ENCODE peak calls at places on chromosomes 16 and 17, in ten cellular contexts. H, S, I, O, N, G, V, T, W and Y are unnamed samples.

GRCh38 chr17:71438631-71439146 is 682.1 kb upstream of the SOX9 start:
- DNase-seq in H (no peak), S (peak), I (peak), O (no peak), N (no peak), G (peak), V (no peak), T (no peak), W (no peak), Y (peak)

GRCh38 chr16:15975172-15975571 is 25.8 kb downstream of the ABCC1 start:
- DNase-seq in H (no peak), S (no peak), I (no peak), O (no peak), N (no peak), G (no peak), V (no peak), T (no peak), W (no peak), Y (no peak)

GRCh38 chr16:85586360-85587145 is 26.6 kb upstream of the GSE1 start:
- DNase-seq in H (no peak), S (no peak), I (no peak), O (no peak), N (no peak), G (no peak), V (no peak), T (no peak), W (peak), Y (no peak)

GRCh38 chr17:73201215-73202069 is 8.6 kb downstream of the COG1 start:
- DNase-seq in H (no peak), S (peak), I (no peak), O (no peak), N (no peak), G (no peak), V (no peak), T (no peak), W (no peak), Y (no peak)

GRCh38 chr16:72722552-72722951 is 325.4 kb downstream of the ZFHX3 start:
- DNase-seq in H (no peak), S (no peak), I (no peak), O (no peak), N (no peak), G (no peak), V (no peak), T (no peak), W (no peak), Y (no peak)

GRCh38 chr17:7476474-7476873 is 3.0 kb downstream of the ZBTB4 start:
- DNase-seq in H (no peak), S (peak), I (peak), O (no peak), N (no peak), G (no peak), V (no peak), T (no peak), W (peak), Y (peak)

GRCh38 chr17:71883258-71883657 is 237.6 kb upstream of the SOX9 start:
- DNase-seq in H (no peak), S (no peak), I (peak), O (no peak), N (no peak), G (no peak), V (no peak), T (no peak), W (no peak), Y (no peak)

GRCh38 chr17:8062807-8063483 is 24.1 kb downstream of the ALOX15B start:
- DNase-seq in H (no peak), S (peak), I (no peak), O (no peak), N (no peak), G (no peak), V (no peak), T (no peak), W (no peak), Y (no peak)

GRCh38 chr17:51764387-51764971 is 394.0 kb downstream of the CA10 start:
- DNase-seq in H (no peak), S (peak), I (peak), O (peak), N (peak), G (peak), V (peak), T (peak), W (peak), Y (peak)

GRCh38 chr16:54957403-54957802 is 26.7 kb downstream of the IRX5 start:
- DNase-seq in H (no peak), S (peak), I (peak), O (peak), N (no peak), G (peak), V (no peak), T (peak), W (no peak), Y (no peak)

GRCh38 chr16:89599451-89599858 is 14.0 kb upstream of the DPEP1 start:
- DNase-seq in H (no peak), S (peak), I (peak), O (peak), N (no peak), G (no peak), V (no peak), T (peak), W (no peak), Y (no peak)

GRCh38 chr17:35291802-35292201 is 48.9 kb downstream of the SLFN5 start:
- DNase-seq in H (no peak), S (peak), I (peak), O (no peak), N (no peak), G (no peak), V (no peak), T (no peak), W (no peak), Y (no peak)

GRCh38 chr17:79808763-79809529 is 12.1 kb upstream of the CBX8 start:
- DNase-seq in H (no peak), S (peak), I (peak), O (peak), N (no peak), G (peak), V (no peak), T (peak), W (peak), Y (peak)

GRCh38 chr16:46662123-46662522 is 26.9 kb downstream of the VPS35 start:
- DNase-seq in H (no peak), S (no peak), I (no peak), O (no peak), N (no peak), G (no peak), V (no peak), T (no peak), W (no peak), Y (no peak)

GRCh38 chr17:82907797-82908261 is 68.0 kb upstream of the ZNF750 start:
- DNase-seq in H (no peak), S (no peak), I (no peak), O (no peak), N (no peak), G (no peak), V (no peak), T (no peak), W (no peak), Y (no peak)

GRCh38 chr16:11402051-11402744 is 56.9 kb downstream of the RMI2 start:
- DNase-seq in H (no peak), S (no peak), I (no peak), O (no peak), N (no peak), G (no peak), V (no peak), T (no peak), W (peak), Y (no peak)

GRCh38 chr17:38620551-38621277 is 15.0 kb upstream of the SRCIN1 start:
- DNase-seq in H (no peak), S (no peak), I (no peak), O (no peak), N (no peak), G (no peak), V (no peak), T (no peak), W (no peak), Y (no peak)

GRCh38 chr17:78360371-78361226 is 722 bp upstream of the SOCS3 start:
- DNase-seq in H (peak), S (peak), I (peak), O (peak), N (peak), G (peak), V (peak), T (peak), W (peak), Y (peak)

GRCh38 chr17:77165577-77165976 is 24.8 kb downstream of the SEC14L1 start:
- DNase-seq in H (no peak), S (no peak), I (no peak), O (no peak), N (no peak), G (no peak), V (no peak), T (no peak), W (no peak), Y (no peak)

GRCh38 chr16:55453909-55454308 is 25.1 kb upstream of the MMP2 start:
- DNase-seq in H (no peak), S (no peak), I (no peak), O (no peak), N (no peak), G (no peak), V (no peak), T (no peak), W (no peak), Y (no peak)

GRCh38 chr16:31072540-31073072 is 1.4 kb downstream of the ZNF668 start:
- DNase-seq in H (no peak), S (peak), I (peak), O (peak), N (no peak), G (no peak), V (no peak), T (peak), W (peak), Y (peak)

GRCh38 chr16:65658339-65659275 is 536.7 kb upstream of the CDH11 start:
- DNase-seq in H (no peak), S (peak), I (peak), O (no peak), N (no peak), G (no peak), V (no peak), T (no peak), W (peak), Y (peak)

GRCh38 chr17:39822051-39822450 is 42.1 kb downstream of the IKZF3 start:
- DNase-seq in H (no peak), S (no peak), I (no peak), O (no peak), N (no peak), G (no peak), V (no peak), T (peak), W (no peak), Y (peak)

GRCh38 chr17:63446218-63446980 is at the start of gene CYB561:
- DNase-seq in H (no peak), S (peak), I (peak), O (peak), N (peak), G (no peak), V (peak), T (peak), W (peak), Y (peak)

GRCh38 chr17:57838857-57839570 is 10.8 kb downstream of the MRPS23 start:
- DNase-seq in H (no peak), S (no peak), I (no peak), O (no peak), N (no peak), G (no peak), V (no peak), T (no peak), W (no peak), Y (no peak)

GRCh38 chr17:41486809-41487530 is 2.7 kb downstream of the KRT36 start:
- DNase-seq in H (no peak), S (no peak), I (no peak), O (peak), N (no peak), G (no peak), V (peak), T (peak), W (no peak), Y (no peak)

GRCh38 chr16:22623351-22623781 is 112.7 kb downstream of the NPIPB5 start:
- DNase-seq in H (no peak), S (peak), I (peak), O (no peak), N (no peak), G (no peak), V (no peak), T (no peak), W (no peak), Y (peak)

GRCh38 chr17:48356866-48357265 is 73.1 kb downstream of the SKAP1 start:
- DNase-seq in H (no peak), S (no peak), I (no peak), O (no peak), N (no peak), G (no peak), V (no peak), T (no peak), W (no peak), Y (no peak)

GRCh38 chr17:77124192-77124908 is 16.4 kb upstream of the SEC14L1 start:
- DNase-seq in H (no peak), S (peak), I (peak), O (no peak), N (no peak), G (no peak), V (no peak), T (no peak), W (no peak), Y (peak)

GRCh38 chr16:51276335-51276734 is 125.3 kb upstream of the SALL1 start:
- DNase-seq in H (no peak), S (peak), I (peak), O (no peak), N (no peak), G (no peak), V (no peak), T (no peak), W (no peak), Y (peak)

GRCh38 chr17:43915561-43915960 is 8.2 kb upstream of the MPP2 start:
- DNase-seq in H (no peak), S (no peak), I (no peak), O (no peak), N (no peak), G (no peak), V (no peak), T (no peak), W (no peak), Y (no peak)

GRCh38 chr16:3175157-3176153 is 12.5 kb upstream of the OR1F1 start:
- DNase-seq in H (no peak), S (peak), I (peak), O (no peak), N (no peak), G (no peak), V (peak), T (peak), W (peak), Y (no peak)

GRCh38 chr16:83404261-83404660 is 403.5 kb upstream of the HSBP1 start:
- DNase-seq in H (no peak), S (peak), I (no peak), O (no peak), N (no peak), G (no peak), V (no peak), T (no peak), W (no peak), Y (no peak)

GRCh38 chr17:19357351-19358140 is 5.0 kb downstream of the B9D1 start:
- DNase-seq in H (no peak), S (no peak), I (no peak), O (no peak), N (no peak), G (no peak), V (no peak), T (no peak), W (no peak), Y (no peak)

GRCh38 chr16:87657621-87658192 is 55.4 kb downstream of the JPH3 start:
- DNase-seq in H (no peak), S (peak), I (peak), O (peak), N (no peak), G (no peak), V (no peak), T (peak), W (no peak), Y (no peak)

GRCh38 chr17:40118093-40118492 is 3.7 kb upstream of the MSL1 start:
- DNase-seq in H (no peak), S (no peak), I (no peak), O (no peak), N (no peak), G (no peak), V (no peak), T (no peak), W (no peak), Y (no peak)

GRCh38 chr17:8159459-8160223 is 3.1 kb downstream of the VAMP2 start:
- DNase-seq in H (no peak), S (no peak), I (no peak), O (no peak), N (no peak), G (no peak), V (no peak), T (no peak), W (no peak), Y (no peak)

GRCh38 chr16:72537684-72538083 is 365.7 kb upstream of the PMFBP1 start:
- DNase-seq in H (no peak), S (peak), I (peak), O (no peak), N (no peak), G (no peak), V (no peak), T (no peak), W (no peak), Y (no peak)

GRCh38 chr16:86755571-86756006 is 177.2 kb downstream of the FOXL1 start:
- DNase-seq in H (no peak), S (no peak), I (no peak), O (no peak), N (no peak), G (no peak), V (no peak), T (no peak), W (no peak), Y (no peak)